ENCODE peak calls at places on chromosome 16, in nine cellular contexts. J, T, N, U, S, C, G, D and L are unnamed samples.

GRCh38 chr16:25143898-25144297 is 32.4 kb downstream of the LCMT1 start:
- DNase-seq in J (no peak), T (no peak), N (no peak), U (no peak), S (no peak), C (no peak), G (no peak), D (no peak), L (no peak)

GRCh38 chr16:86831366-86831765 is 253.0 kb downstream of the FOXL1 start:
- DNase-seq in J (no peak), T (no peak), N (no peak), U (no peak), S (no peak), C (no peak), G (no peak), D (no peak), L (no peak)

GRCh38 chr16:84913315-84913714 is 93.5 kb downstream of the CRISPLD2 start:
- DNase-seq in J (no peak), T (peak), N (no peak), U (no peak), S (no peak), C (no peak), G (no peak), D (no peak), L (no peak)

GRCh38 chr16:83336630-83337029 is 471.1 kb upstream of the HSBP1 start:
- DNase-seq in J (peak), T (no peak), N (peak), U (no peak), S (no peak), C (no peak), G (no peak), D (no peak), L (no peak)

GRCh38 chr16:88289549-88290344 is 93.0 kb upstream of the ZNF469 start:
- DNase-seq in J (no peak), T (no peak), N (no peak), U (no peak), S (no peak), C (no peak), G (no peak), D (no peak), L (no peak)

GRCh38 chr16:14669776-14670175 is 24.3 kb downstream of the PLA2G10 start:
- DNase-seq in J (no peak), T (no peak), N (no peak), U (no peak), S (no peak), C (no peak), G (no peak), D (peak), L (no peak)

GRCh38 chr16:827513-827912 is 27.0 kb upstream of the GNG13 start:
- DNase-seq in J (no peak), T (no peak), N (no peak), U (no peak), S (no peak), C (no peak), G (no peak), D (no peak), L (no peak)

GRCh38 chr16:79605999-79606398 is 5.5 kb upstream of the MAF start:
- DNase-seq in J (no peak), T (no peak), N (peak), U (no peak), S (no peak), C (no peak), G (no peak), D (no peak), L (no peak)

GRCh38 chr16:4624015-4624826 is at the start of gene MGRN1:
- DNase-seq in J (peak), T (peak), N (peak), U (peak), S (peak), C (peak), G (peak), D (peak), L (peak)

GRCh38 chr16:67779256-67780014 is 26.9 kb downstream of the RANBP10 start:
- DNase-seq in J (no peak), T (no peak), N (no peak), U (no peak), S (no peak), C (no peak), G (no peak), D (no peak), L (no peak)

GRCh38 chr16:78842950-78843349 is 743.5 kb downstream of the WWOX start:
- DNase-seq in J (no peak), T (no peak), N (no peak), U (no peak), S (no peak), C (no peak), G (no peak), D (peak), L (no peak)